ENCODE peak calls at places on chromosome X, in seven cellular contexts. One of them, this sample, is unnamed.

GRCh38 chrX:10507181-10507580 is 113.2 kb downstream of the MID1 start:
- DNase-seq in heart left ventricle: no peak
- DNase-seq in endodermal cell: no peak
- DNase-seq in glutamatergic neuron: no peak
- DNase-seq in upper lobe of right lung: no peak
- DNase-seq in CD4-positive, alpha-beta T cell: no peak
- DNase-seq in keratinocyte: no peak
- DNase-seq in this sample: no peak

GRCh38 chrX:154596290-154596929 is 11.5 kb downstream of the CTAG1A start:
- DNase-seq in endodermal cell: peak
- DNase-seq in upper lobe of right lung: no peak
- DNase-seq in CD4-positive, alpha-beta T cell: no peak
- DNase-seq in keratinocyte: peak
- DNase-seq in heart left ventricle: no peak
- DNase-seq in glutamatergic neuron: no peak
- DNase-seq in this sample: no peak

GRCh38 chrX:739611-740010 is 109.0 kb downstream of the SHOX start:
- DNase-seq in endodermal cell: peak
- DNase-seq in upper lobe of right lung: no peak
- DNase-seq in keratinocyte: no peak
- DNase-seq in glutamatergic neuron: no peak
- DNase-seq in CD4-positive, alpha-beta T cell: no peak
- DNase-seq in heart left ventricle: no peak
- DNase-seq in this sample: no peak

GRCh38 chrX:44012484-44013096 is 39.4 kb upstream of the NDP start:
- DNase-seq in keratinocyte: peak
- DNase-seq in heart left ventricle: peak
- DNase-seq in glutamatergic neuron: no peak
- DNase-seq in upper lobe of right lung: peak
- DNase-seq in endodermal cell: no peak
- DNase-seq in CD4-positive, alpha-beta T cell: no peak
- DNase-seq in this sample: no peak

GRCh38 chrX:44705817-44706551 is 137.8 kb upstream of the DUSP21 start:
- DNase-seq in upper lobe of right lung: no peak
- DNase-seq in heart left ventricle: no peak
- DNase-seq in CD4-positive, alpha-beta T cell: no peak
- DNase-seq in glutamatergic neuron: no peak
- DNase-seq in keratinocyte: no peak
- DNase-seq in endodermal cell: no peak
- DNase-seq in this sample: no peak

GRCh38 chrX:86946569-86946968 is 571.0 kb upstream of the KLHL4 start:
- DNase-seq in CD4-positive, alpha-beta T cell: no peak
- DNase-seq in upper lobe of right lung: no peak
- DNase-seq in glutamatergic neuron: no peak
- DNase-seq in endodermal cell: peak
- DNase-seq in keratinocyte: peak
- DNase-seq in heart left ventricle: no peak
- DNase-seq in this sample: peak

GRCh38 chrX:67610282-67610681 is 66.5 kb downstream of the AR start:
- DNase-seq in glutamatergic neuron: no peak
- DNase-seq in keratinocyte: no peak
- DNase-seq in heart left ventricle: no peak
- DNase-seq in CD4-positive, alpha-beta T cell: no peak
- DNase-seq in upper lobe of right lung: no peak
- DNase-seq in endodermal cell: no peak
- DNase-seq in this sample: no peak

GRCh38 chrX:40531056-40531826 is 49.5 kb upstream of the ATP6AP2 start:
- DNase-seq in CD4-positive, alpha-beta T cell: no peak
- DNase-seq in upper lobe of right lung: no peak
- DNase-seq in endodermal cell: no peak
- DNase-seq in heart left ventricle: no peak
- DNase-seq in keratinocyte: no peak
- DNase-seq in glutamatergic neuron: no peak
- DNase-seq in this sample: no peak

GRCh38 chrX:153746359-153746758 is 17.7 kb upstream of the PLXNB3 start:
- DNase-seq in upper lobe of right lung: no peak
- DNase-seq in keratinocyte: no peak
- DNase-seq in glutamatergic neuron: no peak
- DNase-seq in CD4-positive, alpha-beta T cell: no peak
- DNase-seq in endodermal cell: no peak
- DNase-seq in heart left ventricle: no peak
- DNase-seq in this sample: no peak

GRCh38 chrX:2969021-2969420 is 37.3 kb upstream of the ARSH start:
- DNase-seq in CD4-positive, alpha-beta T cell: no peak
- DNase-seq in endodermal cell: no peak
- DNase-seq in keratinocyte: no peak
- DNase-seq in heart left ventricle: no peak
- DNase-seq in glutamatergic neuron: no peak
- DNase-seq in upper lobe of right lung: no peak
- DNase-seq in this sample: no peak

GRCh38 chrX:138756234-138756633 is 44.7 kb upstream of the FGF13 start:
- DNase-seq in CD4-positive, alpha-beta T cell: no peak
- DNase-seq in keratinocyte: no peak
- DNase-seq in heart left ventricle: no peak
- DNase-seq in upper lobe of right lung: no peak
- DNase-seq in glutamatergic neuron: peak
- DNase-seq in endodermal cell: peak
- DNase-seq in this sample: no peak

GRCh38 chrX:17638731-17639130 is 98.6 kb upstream of the SCML1 start:
- DNase-seq in CD4-positive, alpha-beta T cell: no peak
- DNase-seq in endodermal cell: no peak
- DNase-seq in keratinocyte: no peak
- DNase-seq in heart left ventricle: no peak
- DNase-seq in upper lobe of right lung: no peak
- DNase-seq in glutamatergic neuron: no peak
- DNase-seq in this sample: no peak

GRCh38 chrX:10759400-10759799 is 139.0 kb upstream of the MID1 start:
- DNase-seq in heart left ventricle: no peak
- DNase-seq in glutamatergic neuron: no peak
- DNase-seq in keratinocyte: no peak
- DNase-seq in endodermal cell: peak
- DNase-seq in CD4-positive, alpha-beta T cell: no peak
- DNase-seq in upper lobe of right lung: no peak
- DNase-seq in this sample: no peak

GRCh38 chrX:100695991-100696390 is 35.9 kb downstream of the SYTL4 start:
- DNase-seq in heart left ventricle: no peak
- DNase-seq in keratinocyte: no peak
- DNase-seq in endodermal cell: no peak
- DNase-seq in glutamatergic neuron: no peak
- DNase-seq in upper lobe of right lung: no peak
- DNase-seq in CD4-positive, alpha-beta T cell: no peak
- DNase-seq in this sample: no peak

GRCh38 chrX:109624641-109625311 is at the start of gene KCNE5:
- DNase-seq in glutamatergic neuron: peak
- DNase-seq in CD4-positive, alpha-beta T cell: no peak
- DNase-seq in heart left ventricle: no peak
- DNase-seq in upper lobe of right lung: no peak
- DNase-seq in endodermal cell: peak
- DNase-seq in keratinocyte: no peak
- DNase-seq in this sample: no peak

GRCh38 chrX:12894074-12894691 is 12.2 kb upstream of the TLR8 start:
- DNase-seq in glutamatergic neuron: peak
- DNase-seq in keratinocyte: no peak
- DNase-seq in upper lobe of right lung: no peak
- DNase-seq in CD4-positive, alpha-beta T cell: peak
- DNase-seq in endodermal cell: no peak
- DNase-seq in heart left ventricle: no peak
- DNase-seq in this sample: peak

GRCh38 chrX:120561634-120562568 is 1.1 kb upstream of the CUL4B start:
- DNase-seq in keratinocyte: no peak
- DNase-seq in upper lobe of right lung: no peak
- DNase-seq in glutamatergic neuron: no peak
- DNase-seq in heart left ventricle: no peak
- DNase-seq in CD4-positive, alpha-beta T cell: no peak
- DNase-seq in endodermal cell: no peak
- DNase-seq in this sample: no peak

GRCh38 chrX:42615161-42615563 is 162.8 kb downstream of the PPP1R2C start:
- DNase-seq in heart left ventricle: no peak
- DNase-seq in keratinocyte: peak
- DNase-seq in upper lobe of right lung: no peak
- DNase-seq in endodermal cell: peak
- DNase-seq in CD4-positive, alpha-beta T cell: no peak
- DNase-seq in glutamatergic neuron: peak
- DNase-seq in this sample: no peak

GRCh38 chrX:16853537-16853936 is 16.6 kb downstream of the RBBP7 start:
- DNase-seq in endodermal cell: no peak
- DNase-seq in glutamatergic neuron: no peak
- DNase-seq in heart left ventricle: no peak
- DNase-seq in CD4-positive, alpha-beta T cell: no peak
- DNase-seq in keratinocyte: no peak
- DNase-seq in upper lobe of right lung: no peak
- DNase-seq in this sample: no peak

GRCh38 chrX:136200466-136200865 is 50.7 kb downstream of the MAP7D3 start:
- DNase-seq in CD4-positive, alpha-beta T cell: no peak
- DNase-seq in glutamatergic neuron: no peak
- DNase-seq in endodermal cell: no peak
- DNase-seq in heart left ventricle: no peak
- DNase-seq in upper lobe of right lung: no peak
- DNase-seq in keratinocyte: no peak
- DNase-seq in this sample: no peak

GRCh38 chrX:19886888-19887531 is 390 bp downstream of the SH3KBP1 start:
- DNase-seq in glutamatergic neuron: peak
- DNase-seq in heart left ventricle: peak
- DNase-seq in upper lobe of right lung: peak
- DNase-seq in keratinocyte: no peak
- DNase-seq in CD4-positive, alpha-beta T cell: no peak
- DNase-seq in endodermal cell: peak
- DNase-seq in this sample: peak

GRCh38 chrX:40015693-40016092 is 82.1 kb downstream of the BCOR start:
- DNase-seq in glutamatergic neuron: no peak
- DNase-seq in CD4-positive, alpha-beta T cell: no peak
- DNase-seq in keratinocyte: no peak
- DNase-seq in heart left ventricle: no peak
- DNase-seq in endodermal cell: no peak
- DNase-seq in upper lobe of right lung: no peak
- DNase-seq in this sample: no peak

GRCh38 chrX:17291141-17291900 is 83.7 kb upstream of the NHS start:
- DNase-seq in heart left ventricle: no peak
- DNase-seq in endodermal cell: no peak
- DNase-seq in keratinocyte: no peak
- DNase-seq in upper lobe of right lung: no peak
- DNase-seq in CD4-positive, alpha-beta T cell: no peak
- DNase-seq in glutamatergic neuron: no peak
- DNase-seq in this sample: no peak

DNA sequence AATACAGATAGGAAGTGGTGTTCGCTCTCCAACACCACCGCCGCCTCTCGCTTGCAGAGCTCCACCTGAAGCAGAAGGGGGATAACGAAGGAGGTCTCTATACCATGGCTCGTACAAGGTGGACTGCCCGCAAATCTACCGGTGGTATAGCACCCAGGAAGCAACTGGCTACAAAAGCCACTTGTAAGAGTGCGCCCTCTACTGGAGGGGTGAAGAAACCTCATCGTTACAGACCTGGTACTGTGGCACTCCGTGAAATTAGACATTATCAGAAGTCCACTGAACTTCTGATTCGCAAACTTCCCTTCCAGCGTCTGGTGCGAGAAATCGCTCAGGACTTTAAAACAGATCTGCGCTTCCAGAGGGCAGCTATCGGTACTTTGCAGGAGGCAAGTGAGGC is 5.2 kb upstream of the BMP15 start:
- DNase-seq in heart left ventricle: no peak
- DNase-seq in CD4-positive, alpha-beta T cell: no peak
- DNase-seq in keratinocyte: no peak
- DNase-seq in endodermal cell: peak
- DNase-seq in upper lobe of right lung: no peak
- DNase-seq in glutamatergic neuron: no peak
- DNase-seq in this sample: no peak
- TF ChIP-seq CTCF in heart left ventricle: no peak
- TF ChIP-seq CTCF in CD4-positive, alpha-beta T cell: no peak
- TF ChIP-seq CTCF in keratinocyte: peak
- TF ChIP-seq CTCF in endodermal cell: peak
- TF ChIP-seq CTCF in upper lobe of right lung: no peak
- TF ChIP-seq CTCF in glutamatergic neuron: peak
- TF ChIP-seq CTCF in this sample: peak

GRCh38 chrX:129318375-129318774 is 204.9 kb downstream of the SMARCA1 start:
- DNase-seq in glutamatergic neuron: no peak
- DNase-seq in CD4-positive, alpha-beta T cell: no peak
- DNase-seq in upper lobe of right lung: no peak
- DNase-seq in endodermal cell: peak
- DNase-seq in keratinocyte: no peak
- DNase-seq in heart left ventricle: no peak
- DNase-seq in this sample: peak
- TF ChIP-seq CTCF in glutamatergic neuron: no peak
- TF ChIP-seq CTCF in CD4-positive, alpha-beta T cell: no peak
- TF ChIP-seq CTCF in upper lobe of right lung: no peak
- TF ChIP-seq CTCF in endodermal cell: peak
- TF ChIP-seq CTCF in keratinocyte: peak
- TF ChIP-seq CTCF in heart left ventricle: no peak
- TF ChIP-seq CTCF in this sample: no peak

GRCh38 chrX:111244238-111244750 is 26.0 kb downstream of the CAPN6 start:
- DNase-seq in endodermal cell: no peak
- DNase-seq in keratinocyte: no peak
- DNase-seq in upper lobe of right lung: no peak
- DNase-seq in CD4-positive, alpha-beta T cell: no peak
- DNase-seq in heart left ventricle: no peak
- DNase-seq in glutamatergic neuron: no peak
- DNase-seq in this sample: peak
- TF ChIP-seq CTCF in endodermal cell: peak
- TF ChIP-seq CTCF in keratinocyte: peak
- TF ChIP-seq CTCF in upper lobe of right lung: peak
- TF ChIP-seq CTCF in CD4-positive, alpha-beta T cell: no peak
- TF ChIP-seq CTCF in heart left ventricle: peak
- TF ChIP-seq CTCF in glutamatergic neuron: no peak
- TF ChIP-seq CTCF in this sample: peak

DNA sequence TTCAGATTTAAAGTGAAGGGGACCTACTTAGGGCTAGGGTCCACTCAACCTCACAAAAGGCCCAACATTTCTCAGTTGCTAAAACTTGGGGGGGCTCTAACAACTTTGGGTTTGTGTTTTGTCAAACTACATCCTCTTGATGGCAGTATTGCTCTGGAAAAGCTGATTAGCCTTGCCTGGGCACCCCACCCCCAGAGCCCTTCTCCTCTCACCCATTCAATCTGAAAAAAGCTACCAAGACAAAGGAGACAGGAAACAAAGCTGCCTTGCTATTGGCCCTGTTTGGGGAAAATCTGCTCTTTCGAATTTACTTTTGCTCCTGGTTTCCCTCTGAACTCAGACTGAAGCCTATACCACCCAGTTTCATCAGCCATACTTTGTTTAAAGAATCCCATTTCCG is 195.2 kb upstream of the STK26 start:
- DNase-seq in heart left ventricle: no peak
- DNase-seq in glutamatergic neuron: peak
- DNase-seq in upper lobe of right lung: no peak
- DNase-seq in endodermal cell: peak
- DNase-seq in keratinocyte: no peak
- DNase-seq in CD4-positive, alpha-beta T cell: no peak
- DNase-seq in this sample: no peak
- TF ChIP-seq CTCF in heart left ventricle: peak
- TF ChIP-seq CTCF in glutamatergic neuron: no peak
- TF ChIP-seq CTCF in upper lobe of right lung: no peak
- TF ChIP-seq CTCF in endodermal cell: peak
- TF ChIP-seq CTCF in keratinocyte: peak
- TF ChIP-seq CTCF in CD4-positive, alpha-beta T cell: no peak
- TF ChIP-seq CTCF in this sample: peak

GRCh38 chrX:69033936-69034335 is 131.3 kb downstream of the PJA1 start:
- DNase-seq in upper lobe of right lung: no peak
- DNase-seq in glutamatergic neuron: no peak
- DNase-seq in keratinocyte: no peak
- DNase-seq in CD4-positive, alpha-beta T cell: no peak
- DNase-seq in endodermal cell: peak
- DNase-seq in heart left ventricle: no peak
- DNase-seq in this sample: peak
- TF ChIP-seq CTCF in upper lobe of right lung: no peak
- TF ChIP-seq CTCF in glutamatergic neuron: no peak
- TF ChIP-seq CTCF in keratinocyte: no peak
- TF ChIP-seq CTCF in CD4-positive, alpha-beta T cell: no peak
- TF ChIP-seq CTCF in endodermal cell: no peak
- TF ChIP-seq CTCF in heart left ventricle: no peak
- TF ChIP-seq CTCF in this sample: no peak